ENCODE peak calls at places on chromosome 9, in six cellular contexts. R is uterus, N is tibial nerve, G is esophagus squamous epithelium, K is sigmoid colon, Y is HCT116. O is an unnamed sample.

GRCh38 chr9:8261737-8262136 is 462.2 kb upstream of the DMAC1 start:
- DNase-seq in K (no peak), R (no peak), G (no peak), Y (no peak), N (no peak), O (no peak)

GRCh38 chr9:9214052-9214451 is 1398.8 kb downstream of the PTPRD start:
- DNase-seq in N (no peak), K (no peak), G (no peak), Y (no peak), R (no peak), O (no peak)

GRCh38 chr9:38067611-38067891 is 1.5 kb downstream of the SHB start:
- DNase-seq in Y (no peak), K (peak; percentile 77), G (no peak), N (no peak), R (no peak), O (no peak)

GRCh38 chr9:112310826-112311225 is 22.6 kb downstream of the PTBP3 start:
- DNase-seq in R (no peak), G (no peak), N (no peak), K (no peak), Y (no peak), O (no peak)

GRCh38 chr9:87732344-87732743 is 6.4 kb downstream of the CTSL start:
- DNase-seq in R (no peak), Y (no peak), K (no peak), N (no peak), G (no peak), O (no peak)

GRCh38 chr9:89605181-89606048 is 603 bp downstream of the GADD45G start:
- DNase-seq in R (peak; percentile 67), K (peak; percentile 87), N (peak; percentile 26), G (no peak), Y (no peak), O (peak; percentile 86)

GRCh38 chr9:25094518-25094917 is 548.8 kb upstream of the IZUMO3 start:
- DNase-seq in G (no peak), Y (no peak), R (no peak), N (no peak), K (no peak), O (no peak)

GRCh38 chr9:110538169-110538568 is 41.4 kb downstream of the SVEP1 start:
- DNase-seq in R (no peak), Y (no peak), G (no peak), N (no peak), K (no peak), O (no peak)

GRCh38 chr9:133892193-133892920 is 99.8 kb downstream of the VAV2 start:
- DNase-seq in G (no peak), N (no peak), Y (no peak), K (no peak), R (no peak), O (no peak)

GRCh38 chr9:34114436-34114835 is 12.1 kb downstream of the DCAF12 start:
- DNase-seq in R (no peak), N (no peak), G (no peak), K (no peak), Y (no peak), O (no peak)

GRCh38 chr9:125409217-125409636 is 147.6 kb downstream of the GAPVD1 start:
- DNase-seq in G (no peak), K (peak; percentile 61), R (no peak), Y (peak; percentile 86), N (no peak), O (no peak)

GRCh38 chr9:91042024-91042423 is 240.4 kb downstream of the SYK start:
- DNase-seq in N (no peak), R (no peak), K (no peak), Y (no peak), G (no peak), O (no peak)

GRCh38 chr9:12469084-12469483 is 224.1 kb upstream of the TYRP1 start:
- DNase-seq in Y (no peak), N (no peak), G (no peak), R (no peak), K (no peak), O (no peak)

GRCh38 chr9:6413365-6414263 is 615 bp downstream of the UHRF2 start:
- DNase-seq in G (no peak), N (peak; percentile 15), Y (no peak), K (no peak), R (peak; percentile 31), O (no peak)

DNA sequence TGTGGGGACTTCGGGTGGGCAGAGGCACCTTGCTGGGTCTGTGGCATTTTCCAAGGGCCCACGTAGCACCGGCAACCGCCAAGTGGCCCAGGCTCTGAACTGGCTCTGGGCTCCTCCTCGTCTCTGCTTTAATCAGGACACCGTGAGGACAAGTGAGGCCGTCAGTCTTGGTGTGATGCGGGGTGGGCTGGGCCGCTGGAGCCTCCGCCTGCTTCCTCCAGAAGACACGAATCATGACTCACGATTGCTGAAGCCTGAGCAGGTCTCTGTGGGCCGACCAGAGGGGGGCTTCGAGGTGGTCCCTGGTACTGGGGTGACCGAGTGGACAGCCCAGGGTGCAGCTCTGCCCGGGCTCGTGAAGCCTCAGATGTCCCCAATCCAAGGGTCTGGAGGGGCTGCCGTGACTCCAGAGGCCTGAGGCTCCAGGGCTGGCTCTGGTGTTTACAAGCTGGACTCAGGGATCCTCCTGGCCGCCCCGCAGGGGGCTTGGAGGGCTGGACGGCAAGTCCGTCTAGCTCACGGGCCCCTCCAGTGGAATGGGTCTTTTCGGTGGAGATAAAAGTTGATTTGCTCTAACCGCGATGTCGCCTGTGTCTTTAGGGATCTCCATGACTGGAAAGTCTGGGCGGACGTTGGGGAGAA is 5.8 kb downstream of the DPP7 start:
- DNase-seq in G (no peak), K (peak; percentile 57), N (no peak), Y (no peak), R (no peak), O (no peak)
- TF ChIP-seq POLR2A in G (no peak), K (no peak), N (no peak), Y (no peak), R (no peak), O (no peak)

GRCh38 chr9:98580956-98581355 is 127.8 kb downstream of the GABBR2 start:
- DNase-seq in Y (no peak), N (no peak), K (no peak), G (no peak), R (no peak), O (no peak)
- H3K36me3 ChIP-seq in Y (no peaks in the 10 kb centered on the region), N (no peaks in the 10 kb centered on the region), K (no peaks in the 10 kb centered on the region), G (no peaks in the 10 kb centered on the region), R (no peaks in the 10 kb centered on the region), O (no peaks in the 10 kb centered on the region)

DNA sequence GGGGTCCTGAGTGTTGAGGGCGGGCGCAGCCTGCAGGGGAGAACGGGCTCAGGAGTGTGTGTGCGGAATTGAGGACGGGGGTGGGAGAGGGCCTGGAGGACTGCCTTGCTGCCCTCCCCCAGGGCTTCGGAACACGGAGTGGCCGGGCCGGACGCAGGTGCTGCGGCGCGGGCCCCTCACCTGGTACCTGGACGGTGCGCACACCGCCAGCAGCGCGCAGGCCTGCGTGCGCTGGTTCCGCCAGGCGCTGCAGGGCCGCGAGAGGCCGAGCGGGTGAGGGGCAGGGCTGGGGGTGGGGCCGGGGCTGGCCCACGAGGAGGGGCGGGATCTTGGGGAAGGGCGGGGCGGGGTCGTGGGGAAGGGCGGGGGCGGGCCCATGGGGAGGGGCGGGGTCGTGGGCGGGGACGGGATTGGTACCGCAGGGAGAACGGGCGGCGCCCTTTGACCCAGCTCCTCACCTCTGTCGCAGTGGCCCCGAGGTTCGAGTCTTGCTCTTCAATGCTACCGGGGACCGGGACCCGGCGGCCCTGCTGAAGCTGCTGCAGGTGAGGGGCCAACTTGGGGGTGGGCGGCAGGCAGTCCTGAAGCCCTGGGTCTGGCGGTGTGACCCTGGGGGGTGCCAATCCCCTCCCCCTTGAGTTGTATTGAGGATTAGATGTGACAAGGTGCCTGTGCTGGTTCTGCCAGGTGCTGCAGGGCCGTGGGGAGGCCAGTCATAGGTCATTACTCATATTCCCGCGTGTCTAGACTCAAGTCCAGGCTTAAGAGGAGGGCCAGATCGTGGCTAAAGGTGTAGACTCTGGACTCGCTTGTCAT is 7.1 kb downstream of the FPGS start:
- DNase-seq in K (no peak), R (no peak), N (no peak), G (no peak), Y (no peak), O (no peak)
- TF ChIP-seq POLR2A in K (no peak), R (no peak), N (no peak), G (no peak), Y (no peak), O (no peak)

GRCh38 chr9:113530022-113530635 is 66.6 kb downstream of the RGS3 start:
- DNase-seq in Y (no peak), R (no peak), K (peak; percentile 34), N (no peak), G (no peak), O (peak; percentile 7)

GRCh38 chr9:113532809-113533190 is 69.3 kb downstream of the RGS3 start:
- DNase-seq in K (peak; percentile 11), N (no peak), G (no peak), R (no peak), Y (no peak), O (peak; percentile 31)

GRCh38 chr9:113533335-113534225 is 70.1 kb downstream of the RGS3 start:
- DNase-seq in K (peak; percentile 37), N (no peak), R (no peak), G (no peak), Y (no peak), O (peak; percentile 54)

GRCh38 chr9:113530942-113531341 is 67.4 kb downstream of the RGS3 start:
- DNase-seq in K (peak; percentile 17), R (no peak), Y (no peak), N (no peak), G (no peak), O (peak; percentile 3)

GRCh38 chr9:113531919-113532808 is 68.6 kb downstream of the RGS3 start:
- DNase-seq in K (peak; percentile 32), G (no peak), Y (no peak), N (no peak), R (no peak), O (peak; percentile 36)
- H3K36me3 ChIP-seq in K (no peaks in the 10 kb centered on the region), G (peaks cover 6% of the 10 kb centered on the region), Y (peaks cover 16% of the 10 kb centered on the region), N (no peaks in the 10 kb centered on the region), R (no peaks in the 10 kb centered on the region), O (no peaks in the 10 kb centered on the region)

DNA sequence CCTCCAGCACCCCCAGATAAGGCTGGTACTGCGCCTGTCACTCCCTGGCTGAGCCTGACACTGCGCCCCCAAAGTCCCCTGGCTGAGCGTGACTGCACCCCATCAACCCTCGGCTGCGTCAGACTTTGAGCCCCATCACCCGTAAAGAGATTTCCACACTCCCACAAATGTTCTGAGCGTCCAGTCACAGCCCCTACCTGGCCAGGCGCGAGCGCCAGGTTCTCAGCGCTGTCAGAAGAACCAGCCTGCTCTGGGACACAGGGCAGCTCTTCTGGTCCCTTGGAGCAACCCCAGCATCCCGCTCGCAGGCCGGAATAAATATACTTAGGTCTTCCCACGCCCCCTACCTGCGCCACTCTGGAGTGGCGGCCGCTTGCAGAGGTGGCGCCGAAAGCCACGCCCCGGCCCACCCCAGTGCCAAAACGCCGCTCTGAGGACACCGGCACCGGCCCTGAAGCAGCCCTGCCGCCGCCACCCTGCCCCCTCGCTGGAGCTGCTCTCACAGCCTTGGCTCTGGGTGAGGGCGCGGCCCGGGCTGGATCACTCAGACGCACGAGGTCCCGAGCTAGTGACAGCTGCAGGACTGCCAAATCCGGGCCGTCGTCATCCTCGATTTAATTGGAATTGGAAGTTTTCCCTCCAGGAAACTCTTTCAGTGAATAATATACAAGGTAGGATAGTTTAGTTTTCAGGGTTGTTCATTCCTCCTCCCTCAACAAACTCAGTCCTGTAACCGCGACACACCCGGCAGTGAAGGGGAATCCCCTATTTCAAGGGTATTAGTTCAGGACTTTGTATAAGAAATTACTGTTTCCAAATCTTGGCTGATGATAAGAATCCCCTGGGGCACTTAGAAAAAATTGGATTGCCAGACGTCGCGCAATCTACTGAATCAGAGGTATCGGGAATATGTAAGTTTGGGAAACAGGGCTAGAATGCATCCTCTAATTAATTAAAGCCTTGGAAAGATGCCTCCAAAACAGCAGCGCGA is 1.2 kb upstream of the CEMIP2 start:
- DNase-seq in G (peak; percentile 51), K (peak; percentile 91), R (peak; percentile 63), Y (peak; percentile 75), N (peak; percentile 53), O (peak; percentile 93)
- TF ChIP-seq POLR2A in G (peak; percentile 56), K (no peak), R (no peak), Y (no peak), N (no peak), O (no peak)

GRCh38 chr9:128916745-128917144 is 4.0 kb upstream of the PHYHD1 start:
- DNase-seq in Y (no peak), K (no peak), G (no peak), R (no peak), N (no peak), O (no peak)
- H3K36me3 ChIP-seq in Y (peaks cover 5% of the 10 kb centered on the region), K (peaks cover 4% of the 10 kb centered on the region), G (peaks cover 4% of the 10 kb centered on the region), R (no peaks in the 10 kb centered on the region), N (peaks cover 28% of the 10 kb centered on the region), O (peaks cover 21% of the 10 kb centered on the region)

O was measured in suprapubic skin.